ENCODE peak calls at places on chromosomes 11 and 22, in six cellular contexts. X is CD8-positive, alpha-beta T cell; N is GM23338; Q is Jurkat, Clone E6-1; Y is gastrocnemius medialis; I is A549. A is an unnamed sample.

GRCh38 chr22:44171486-44172076 is 9.1 kb upstream of the PARVG start:
- DNase-seq in N (no peak), Q (no peak), Y (no peak), X (no peak), I (no peak), A (no peak)

GRCh38 chr22:42356547-42356946 is 75.7 kb downstream of the NFAM1 start:
- DNase-seq in Y (no peak), I (no peak), X (no peak), Q (no peak), N (no peak), A (no peak)

GRCh38 chr11:2940930-2941821 is 12.0 kb upstream of the PHLDA2 start:
- DNase-seq in I (peak), X (no peak), Y (no peak), Q (no peak), N (no peak), A (no peak)

GRCh38 chr11:45073575-45074225 is 72.7 kb upstream of the PRDM11 start:
- DNase-seq in N (no peak), Y (no peak), X (peak), I (no peak), Q (no peak), A (no peak)

GRCh38 chr11:134569195-134569594 is 157.2 kb upstream of the B3GAT1 start:
- DNase-seq in X (no peak), N (no peak), I (no peak), Y (no peak), Q (no peak), A (no peak)

GRCh38 chr11:128716231-128716630 is 22.4 kb downstream of the FLI1 start:
- DNase-seq in I (no peak), Y (no peak), N (no peak), X (no peak), Q (peak), A (no peak)

GRCh38 chr22:36325163-36326031 is 62.4 kb downstream of the MYH9 start:
- DNase-seq in Y (no peak), I (no peak), Q (no peak), X (no peak), N (no peak), A (no peak)

GRCh38 chr11:112941096-112941495 is 20.1 kb upstream of the NCAM1 start:
- DNase-seq in X (no peak), I (no peak), N (no peak), Y (no peak), Q (no peak), A (no peak)

GRCh38 chr11:65906602-65907001 is 6.4 kb upstream of the FOSL1 start:
- DNase-seq in X (no peak), Q (no peak), Y (no peak), N (no peak), I (no peak), A (no peak)

GRCh38 chr11:14148653-14149273 is 186.2 kb downstream of the SPON1 start:
- DNase-seq in X (no peak), I (peak), N (peak), Y (no peak), Q (peak), A (no peak)

GRCh38 chr11:45098929-45099328 is 47.5 kb upstream of the PRDM11 start:
- DNase-seq in N (no peak), Y (no peak), I (no peak), Q (no peak), X (no peak), A (no peak)

GRCh38 chr11:2813141-2813908 is 72.2 kb downstream of the CDKN1C start:
- DNase-seq in Q (peak), X (no peak), I (no peak), Y (no peak), N (no peak), A (no peak)

GRCh38 chr11:33874910-33875490 is 16.9 kb downstream of the LMO2 start:
- DNase-seq in X (no peak), Y (no peak), Q (no peak), N (no peak), I (no peak), A (no peak)

GRCh38 chr22:39294571-39295468 is 24.6 kb downstream of the RPL3 start:
- DNase-seq in N (no peak), Y (no peak), I (no peak), Q (no peak), X (no peak), A (no peak)

GRCh38 chr22:50425179-50425916 is 49.5 kb downstream of the SBF1 start:
- DNase-seq in X (no peak), Q (no peak), I (no peak), Y (no peak), N (no peak), A (no peak)

GRCh38 chr22:46504586-46504985 is 32.8 kb downstream of the CELSR1 start:
- DNase-seq in N (no peak), Q (no peak), X (no peak), Y (no peak), I (no peak), A (no peak)

GRCh38 chr11:101401245-101401644 is 182.6 kb downstream of the TRPC6 start:
- DNase-seq in I (no peak), N (no peak), Y (no peak), X (no peak), Q (no peak), A (no peak)

GRCh38 chr11:22728600-22729394 is 62.4 kb downstream of the GAS2 start:
- DNase-seq in Y (no peak), I (no peak), Q (no peak), X (no peak), N (no peak), A (no peak)

GRCh38 chr11:132278801-132279574 is 908.6 kb downstream of the NTM start:
- DNase-seq in Q (peak), X (no peak), I (peak), N (peak), Y (no peak), A (no peak)

GRCh38 chr11:47358731-47359051 is 6.2 kb upstream of the MYBPC3 start:
- DNase-seq in I (no peak), N (no peak), X (no peak), Q (no peak), Y (no peak), A (no peak)

GRCh38 chr11:112156153-112156552 is 7.7 kb downstream of the IL18 start:
- DNase-seq in Q (no peak), X (no peak), N (no peak), Y (no peak), I (no peak), A (no peak)

GRCh38 chr22:25777870-25778269 is 35.9 kb downstream of the MYO18B start:
- DNase-seq in Y (no peak), Q (peak), X (no peak), N (peak), I (peak), A (no peak)

GRCh38 chr22:24543068-24543675 is 11.8 kb downstream of the GUCD1 start:
- DNase-seq in Y (no peak), Q (no peak), I (no peak), X (no peak), N (no peak), A (no peak)

GRCh38 chr22:48490513-48491411 is 1336.9 kb downstream of the BRD1 start:
- DNase-seq in Q (no peak), Y (no peak), I (peak), N (no peak), X (no peak), A (no peak)

GRCh38 chr22:32123657-32124056 is 35.4 kb downstream of the C22orf42 start:
- DNase-seq in I (peak), N (peak), Y (no peak), X (no peak), Q (no peak), A (no peak)

GRCh38 chr11:69940246-69940610 is 121.0 kb upstream of the FGF3 start:
- DNase-seq in I (no peak), Q (no peak), Y (no peak), X (no peak), N (no peak), A (no peak)

GRCh38 chr11:44617671-44618461 is 52.4 kb downstream of the CD82 start:
- DNase-seq in Q (no peak), X (peak), N (no peak), I (no peak), Y (no peak), A (no peak)

GRCh38 chr22:20807315-20807752 is 33.4 kb downstream of the SERPIND1 start:
- DNase-seq in N (no peak), I (peak), Q (no peak), X (no peak), Y (no peak), A (no peak)

GRCh38 chr11:25615076-25615475 is 716.9 kb upstream of the ANO3 start:
- DNase-seq in X (no peak), Y (no peak), N (no peak), I (no peak), Q (no peak), A (no peak)

GRCh38 chr22:34236527-34236926 is 316.3 kb upstream of the LARGE1 start:
- DNase-seq in Q (peak), X (no peak), I (no peak), N (no peak), Y (peak), A (no peak)

GRCh38 chr11:124082371-124082770 is 32.9 kb upstream of the VWA5A start:
- DNase-seq in I (no peak), Q (no peak), Y (no peak), N (no peak), X (no peak), A (no peak)

GRCh38 chr22:38136607-38137006 is 26.1 kb upstream of the BAIAP2L2 start:
- DNase-seq in I (no peak), Y (no peak), N (no peak), Q (no peak), X (no peak), A (no peak)

GRCh38 chr22:49415219-49415951 is 412.3 kb downstream of the BRD1 start:
- DNase-seq in Q (no peak), I (no peak), Y (no peak), X (no peak), N (no peak), A (no peak)

GRCh38 chr22:45538284-45538683 is 35.6 kb downstream of the FBLN1 start:
- DNase-seq in Q (no peak), X (no peak), N (no peak), Y (no peak), I (no peak), A (no peak)

DNA sequence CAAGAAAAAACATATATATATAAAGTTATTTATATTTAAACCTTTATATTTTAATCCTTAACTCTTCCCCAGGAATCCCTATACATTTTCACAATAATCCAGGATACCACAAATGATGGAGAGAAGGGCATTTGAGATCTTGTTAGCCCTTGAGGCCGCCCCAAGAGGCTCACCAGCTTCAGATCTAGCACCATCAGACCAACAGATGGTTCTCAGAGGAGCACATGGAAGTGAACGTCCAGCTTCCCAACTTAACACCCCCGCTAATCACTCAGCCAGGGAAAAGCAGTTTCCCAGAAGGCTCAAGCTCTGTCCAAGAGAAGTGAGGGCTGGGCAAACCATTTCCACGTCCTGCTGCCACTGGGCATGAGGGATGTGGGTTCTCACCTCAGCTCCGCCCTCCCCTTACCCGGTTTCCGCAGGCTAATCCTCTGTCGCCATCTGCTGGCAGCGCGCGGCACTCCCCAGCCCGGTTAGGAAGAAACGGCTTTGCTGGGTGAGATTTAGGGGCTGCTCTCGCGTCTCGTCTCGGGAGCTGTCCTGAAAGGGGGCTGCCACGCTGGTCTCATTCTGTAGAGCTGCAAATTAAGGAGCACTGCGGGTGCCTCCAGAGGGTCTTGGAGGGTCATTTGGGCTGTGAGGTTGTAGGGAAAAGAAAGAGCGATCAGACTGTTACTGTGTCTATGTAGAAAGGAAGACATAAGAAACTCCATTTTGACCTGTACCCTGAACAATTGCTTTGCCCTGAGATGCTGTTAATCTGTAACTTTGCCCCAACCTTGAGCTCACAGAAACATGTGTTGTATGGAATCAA is 6.8 kb upstream of the FAM111A start:
- DNase-seq in I (peak), Q (peak), X (peak), Y (peak), N (peak), A (peak)
- H3K4me3 ChIP-seq in I (no peak), Q (no peak), X (no peak), Y (no peak), N (no peak), A (no peak)

GRCh38 chr11:8018742-8019631 is 31.9 kb downstream of the EIF3F start:
- DNase-seq in N (peak), Q (peak), I (peak), X (peak), Y (peak), A (no peak)

GRCh38 chr11:8017071-8017470 is 29.9 kb downstream of the EIF3F start:
- DNase-seq in I (no peak), N (no peak), Y (no peak), X (no peak), Q (no peak), A (no peak)

GRCh38 chr11:8017894-8018741 is 31.0 kb downstream of the EIF3F start:
- DNase-seq in X (no peak), N (peak), Q (no peak), I (no peak), Y (no peak), A (no peak)

GRCh38 chr11:8021920-8022319 is 34.8 kb downstream of the EIF3F start:
- DNase-seq in Y (no peak), I (no peak), N (no peak), X (no peak), Q (no peak), A (no peak)

DNA sequence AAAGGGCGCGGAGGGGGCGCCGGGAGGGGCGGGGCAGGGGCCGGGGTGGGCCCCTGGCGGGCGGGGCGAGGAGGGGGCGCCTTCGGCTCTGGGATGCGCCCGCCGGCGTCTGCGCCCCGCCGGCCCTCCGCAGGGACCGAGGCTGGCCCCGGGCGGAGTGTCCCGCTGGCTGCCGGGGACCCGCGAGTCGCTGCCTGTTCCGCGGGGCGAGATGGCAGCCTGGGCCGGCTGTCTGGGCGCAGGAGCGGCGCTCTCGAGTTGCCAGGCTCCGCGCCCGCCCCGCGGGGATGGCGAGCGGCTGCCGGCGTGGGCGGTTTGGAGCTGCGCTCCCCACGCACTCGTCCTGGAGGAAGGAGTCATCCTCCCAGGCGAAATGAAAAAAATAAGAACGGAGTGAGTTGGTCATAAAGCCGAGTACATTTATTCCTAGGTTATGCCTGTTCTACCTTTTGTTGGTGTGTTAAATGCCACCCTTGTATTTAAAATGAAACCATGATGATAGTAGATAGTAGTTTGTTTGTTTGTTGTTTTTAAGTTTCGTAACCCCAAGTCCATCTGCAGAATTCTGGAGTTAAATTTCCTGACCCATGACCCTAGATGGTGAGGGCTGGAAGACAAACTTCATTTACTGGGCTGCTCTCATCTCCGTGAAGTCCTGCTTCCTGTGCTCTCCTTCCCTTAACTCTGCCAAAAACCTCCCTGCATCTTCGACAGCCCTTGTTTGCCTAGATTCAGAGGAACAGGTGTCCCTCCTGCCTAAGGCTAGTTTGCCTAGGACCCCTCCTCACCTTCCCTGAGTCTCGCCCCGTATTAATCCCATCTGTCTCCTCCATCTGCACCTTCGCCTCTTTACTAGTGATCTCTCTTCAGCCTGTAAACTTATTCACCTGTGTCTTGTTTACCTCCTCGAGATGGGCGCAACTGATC is 32.8 kb downstream of the EIF3F start:
- DNase-seq in Q (no peak), N (peak), Y (no peak), X (peak), I (no peak), A (no peak)
- H3K4me3 ChIP-seq in Q (peak), N (peak), Y (peak), X (peak), I (peak), A (peak)

DNA sequence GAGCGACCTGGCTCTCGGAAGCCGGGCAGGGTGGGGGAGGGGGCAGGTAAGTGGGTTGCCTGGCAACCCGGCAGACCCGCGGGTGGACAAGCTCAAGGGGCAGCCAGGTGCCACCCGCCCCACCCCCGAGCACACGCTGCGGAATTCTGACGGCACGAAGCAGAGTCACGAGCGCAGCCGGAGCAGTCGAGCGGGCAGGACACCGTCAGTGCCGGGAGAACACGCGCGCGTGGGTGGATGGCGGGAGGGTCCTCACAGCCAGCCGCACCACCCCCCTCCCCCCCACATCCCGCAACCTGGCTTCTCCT is 133.2 kb upstream of the HSD17B12 start:
- DNase-seq in Y (no peak), Q (no peak), N (peak), I (no peak), X (no peak), A (no peak)
- H3K4me3 ChIP-seq in Y (peak), Q (no peak), N (peak), I (peak), X (no peak), A (peak)

GRCh38 chr11:986270-986951 is 50.1 kb downstream of the MUC6 start:
- DNase-seq in I (no peak), X (no peak), N (no peak), Q (no peak), Y (no peak), A (no peak)
- H3K4me3 ChIP-seq in I (no peak), X (no peak), N (no peak), Q (no peak), Y (no peak), A (no peak)

GRCh38 chr11:125957623-125958330 is 11.9 kb downstream of the VSIG10L2 start:
- DNase-seq in Y (no peak), Q (no peak), N (no peak), X (no peak), I (no peak), A (no peak)
- H3K4me3 ChIP-seq in Y (no peak), Q (no peak), N (no peak), X (no peak), I (no peak), A (no peak)

DNA sequence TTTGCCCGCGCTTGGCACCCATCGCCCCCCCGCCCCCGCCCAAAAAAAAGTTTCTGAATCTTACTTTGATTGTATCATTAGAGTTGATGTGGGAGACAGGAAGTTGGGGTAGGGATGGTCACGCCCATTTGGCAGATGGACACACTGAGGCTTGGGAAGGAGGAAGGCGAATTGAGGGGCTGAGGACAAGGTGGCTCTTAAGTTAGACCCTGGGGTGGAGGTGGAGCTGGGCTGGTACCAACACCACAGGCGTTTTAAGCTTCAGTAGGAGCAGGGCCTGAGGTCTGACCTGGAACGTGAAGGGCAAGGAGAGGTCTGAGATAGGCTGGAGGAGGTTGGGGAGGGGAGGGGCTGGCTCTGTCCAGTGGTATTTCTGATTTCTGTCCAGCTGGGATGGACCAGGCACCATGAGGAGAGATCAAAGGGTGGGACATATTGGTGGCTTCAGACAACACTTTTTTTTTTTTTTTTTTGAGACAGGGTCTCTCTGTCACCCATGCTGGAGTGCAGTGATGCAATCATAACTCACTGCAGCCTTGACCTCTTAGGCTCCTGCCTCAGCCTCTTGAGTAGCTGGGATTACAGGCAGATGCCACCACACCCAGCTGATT is 777 bp upstream of the CDC42BPG start:
- DNase-seq in Y (no peak), N (no peak), X (no peak), I (no peak), Q (no peak), A (no peak)
- H3K4me3 ChIP-seq in Y (peak), N (peak), X (peak), I (peak), Q (peak), A (peak)

DNA sequence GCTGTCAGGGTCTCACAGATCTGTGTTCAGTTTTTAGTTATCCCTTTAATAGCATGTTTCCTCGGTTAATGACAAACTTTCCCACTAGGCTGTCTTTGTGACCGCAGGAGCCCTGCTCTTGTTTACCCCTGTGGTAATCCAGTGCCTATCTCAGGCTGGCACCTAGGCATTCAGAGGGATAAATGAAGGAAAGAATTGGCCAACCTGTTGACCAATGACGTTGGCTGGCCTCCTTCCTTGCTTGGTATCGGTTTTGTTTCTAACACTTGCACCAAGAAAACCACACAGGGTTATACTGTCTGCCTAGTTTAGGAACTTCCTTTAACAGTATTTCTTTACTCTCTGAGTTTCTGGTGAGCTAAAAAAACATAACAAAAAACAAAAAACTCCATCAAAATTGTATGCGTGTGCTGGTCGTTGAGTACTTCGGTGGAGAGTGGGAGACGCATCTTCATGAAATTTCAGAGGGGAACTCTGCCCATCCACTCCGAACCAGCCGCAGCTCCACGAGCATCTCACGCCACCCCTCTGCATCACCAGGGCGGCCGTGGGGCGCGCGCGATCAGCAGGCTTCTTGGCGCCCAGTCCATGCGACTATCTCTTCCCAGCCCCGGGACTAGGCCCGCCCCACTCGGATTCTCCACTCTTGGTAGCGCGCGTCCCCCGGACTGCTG is 563 bp upstream of the ENDOD1 start:
- DNase-seq in Y (no peak), X (no peak), Q (no peak), I (peak), N (peak), A (no peak)
- H3K4me3 ChIP-seq in Y (peak), X (peak), Q (peak), I (peak), N (peak), A (peak)

GRCh38 chr11:9669954-9670353 is 6.1 kb downstream of the SWAP70 start:
- DNase-seq in I (no peak), N (no peak), Y (no peak), X (no peak), Q (no peak), A (no peak)
- H3K4me3 ChIP-seq in I (no peak), N (no peak), Y (no peak), X (no peak), Q (no peak), A (no peak)

A was measured in esophagus squamous epithelium.